ENCODE peak calls at places on chromosomes 11 and 22, in six cellular contexts. B, T, K, F, X and N are unnamed samples.

GRCh38 chr22:49801391-49802060 is 26.1 kb downstream of the BRD1 start:
- DNase-seq in B (no peak), X (no peak), F (no peak), K (no peak), T (no peak), N (no peak)

GRCh38 chr11:44960200-44960845 is 9.6 kb upstream of the TP53I11 start:
- DNase-seq in X (no peak), F (no peak), K (no peak), T (no peak), B (peak), N (no peak)

GRCh38 chr22:50581950-50582561 is 593 bp downstream of the CHKB start:
- DNase-seq in B (peak), K (no peak), T (no peak), F (no peak), X (peak), N (no peak)

GRCh38 chr22:25368271-25368670 is 148.8 kb downstream of the CRYBB2 start:
- DNase-seq in T (no peak), K (no peak), F (peak), X (no peak), B (peak), N (no peak)

GRCh38 chr11:15926071-15926470 is 430.3 kb downstream of the SOX6 start:
- DNase-seq in T (no peak), X (no peak), B (peak), K (no peak), F (no peak), N (no peak)

GRCh38 chr22:37485006-37485713 is 1.0 kb downstream of the MFNG start:
- DNase-seq in T (no peak), B (no peak), F (no peak), K (no peak), X (peak), N (no peak)

GRCh38 chr22:20904008-20904979 is 12.9 kb upstream of the CRKL start:
- DNase-seq in K (no peak), X (no peak), T (no peak), F (peak), B (peak), N (no peak)

GRCh38 chr11:27663294-27663693 is 37.0 kb downstream of the BDNF start:
- DNase-seq in T (no peak), X (no peak), F (no peak), K (no peak), B (peak), N (no peak)

GRCh38 chr11:13775471-13775870 is 107.0 kb downstream of the FAR1 start:
- DNase-seq in B (no peak), T (no peak), K (no peak), X (no peak), F (peak), N (no peak)

GRCh38 chr11:46295312-46295995 is 18.0 kb downstream of the CREB3L1 start:
- DNase-seq in T (peak), F (peak), X (peak), K (peak), B (peak), N (peak)

GRCh38 chr11:47412152-47412746 is 3.9 kb downstream of the SLC39A13 start:
- DNase-seq in F (peak), X (peak), T (peak), B (peak), K (peak), N (peak)

GRCh38 chr11:33454264-33454663 is 197.1 kb downstream of the HIPK3 start:
- DNase-seq in X (no peak), K (no peak), F (no peak), B (no peak), T (peak), N (no peak)

GRCh38 chr22:44550666-44551491 is 52.8 kb upstream of the RTL6 start:
- DNase-seq in T (no peak), X (no peak), F (peak), B (peak), K (no peak), N (no peak)

GRCh38 chr11:57801185-57801490 is 39.5 kb downstream of the CTNND1 start:
- DNase-seq in X (peak), F (no peak), B (no peak), T (no peak), K (no peak), N (no peak)

GRCh38 chr22:35610741-35611140 is 6.4 kb downstream of the MB start:
- DNase-seq in T (no peak), K (no peak), B (no peak), F (no peak), X (no peak), N (no peak)

GRCh38 chr11:86740628-86741488 is 59.5 kb upstream of the PRSS23 start:
- DNase-seq in X (no peak), B (peak), K (peak), F (peak), T (no peak), N (peak)

GRCh38 chr11:23542816-23543215 is 682.5 kb upstream of the CCDC179 start:
- DNase-seq in X (no peak), K (no peak), B (no peak), T (no peak), F (no peak), N (no peak)

GRCh38 chr11:121112498-121113455 is 11.7 kb downstream of the TECTA start:
- DNase-seq in K (peak), T (peak), X (peak), B (peak), F (peak), N (peak)

GRCh38 chr22:40414306-40414705 is 43.9 kb downstream of the SGSM3 start:
- DNase-seq in F (no peak), B (peak), X (peak), T (no peak), K (no peak), N (no peak)

GRCh38 chr11:75349540-75350116 is 1.8 kb downstream of the ARRB1 start:
- DNase-seq in K (peak), T (no peak), F (no peak), X (no peak), B (no peak), N (no peak)

GRCh38 chr11:43952020-43952400 is 9.6 kb downstream of the C11orf96 start:
- DNase-seq in K (no peak), T (no peak), F (no peak), B (no peak), X (no peak), N (no peak)

GRCh38 chr11:125846188-125846587 is 13.1 kb downstream of the PATE4 start:
- DNase-seq in T (no peak), B (no peak), K (no peak), F (no peak), X (no peak), N (no peak)

GRCh38 chr11:77187776-77188175 is 59.7 kb downstream of the MYO7A start:
- DNase-seq in K (no peak), F (no peak), X (no peak), B (no peak), T (no peak), N (no peak)

GRCh38 chr22:48212727-48213126 is 1450.3 kb downstream of the TBC1D22A start:
- DNase-seq in B (no peak), F (no peak), X (no peak), K (no peak), T (no peak), N (no peak)

GRCh38 chr11:82790723-82791487 is 57.2 kb upstream of the FAM181B start:
- DNase-seq in B (no peak), X (peak), F (peak), T (peak), K (no peak), N (no peak)

GRCh38 chr11:16028406-16028805 is 327.9 kb downstream of the SOX6 start:
- DNase-seq in F (no peak), B (no peak), X (no peak), K (no peak), T (no peak), N (no peak)

GRCh38 chr11:71566081-71566620 is 788 bp downstream of the KRTAP5-10 start:
- DNase-seq in T (no peak), X (no peak), F (no peak), K (no peak), B (no peak), N (no peak)
- TF ChIP-seq EZH2phosphoT487 in T (no peak), X (no peak), F (no peak), K (no peak), B (no peak), N (no peak)

DNA sequence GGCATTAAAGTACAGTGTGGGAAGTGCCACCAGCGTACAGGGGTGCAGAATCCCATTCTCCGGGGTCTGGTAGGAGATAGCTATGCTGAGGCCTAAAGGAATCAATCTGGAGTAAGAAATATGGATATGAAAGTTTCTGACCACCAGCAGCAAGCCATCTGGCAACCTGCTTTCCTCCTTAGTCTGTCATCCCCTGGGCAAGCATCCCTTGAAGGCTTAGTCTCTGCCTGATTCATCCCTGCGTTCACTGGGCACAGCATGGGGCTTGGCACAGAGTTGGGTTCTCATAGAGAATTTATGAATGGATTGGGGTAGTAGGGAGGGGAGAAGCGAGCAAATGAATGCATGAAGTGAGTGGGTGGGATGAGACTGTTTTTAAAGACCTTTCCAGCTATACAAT is 85.8 kb upstream of the NARS2 start:
- DNase-seq in X (no peak), T (no peak), F (no peak), B (peak), K (no peak), N (no peak)
- TF ChIP-seq EZH2phosphoT487 in X (no peak), T (no peak), F (no peak), B (no peak), K (no peak), N (no peak)

DNA sequence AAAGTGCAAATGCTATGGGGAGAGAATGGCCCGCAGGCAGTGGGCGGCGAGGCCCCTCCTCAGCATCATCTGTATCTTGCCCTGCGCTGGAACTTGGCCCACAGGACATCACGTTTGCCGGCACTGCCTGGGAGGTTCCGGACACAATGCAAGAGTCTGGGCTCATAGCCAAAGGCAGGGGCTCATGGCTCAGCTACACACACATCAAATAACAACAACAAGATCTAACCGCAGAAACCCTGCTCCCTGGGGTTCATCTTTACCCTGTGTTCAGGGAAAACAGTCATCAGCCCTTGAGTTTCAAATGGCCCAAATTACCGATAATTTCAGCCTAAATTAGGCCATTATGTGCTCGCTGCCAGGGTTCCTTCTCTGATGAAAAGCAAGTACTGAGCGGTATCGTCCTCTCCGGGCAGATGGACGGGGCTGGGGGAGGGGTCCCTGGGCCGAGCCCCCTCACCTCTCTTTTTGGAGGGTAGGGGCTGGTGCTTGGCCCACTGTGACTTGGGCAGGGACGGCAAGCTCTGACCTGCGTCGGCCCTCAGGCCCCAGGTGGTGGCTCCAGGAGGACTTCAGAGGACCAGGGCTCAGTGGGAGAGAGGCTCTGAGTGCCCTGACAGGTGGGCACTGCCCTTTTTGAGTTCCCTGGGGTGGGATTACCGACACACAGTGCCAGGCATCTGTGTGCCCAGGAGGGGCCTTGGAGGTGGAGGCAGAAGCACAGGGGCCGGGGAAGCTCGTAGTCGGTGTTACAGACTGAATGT is 25.0 kb upstream of the GAL start:
- DNase-seq in X (no peak), K (no peak), B (peak), F (peak), T (peak), N (no peak)
- TF ChIP-seq EZH2phosphoT487 in X (no peak), K (no peak), B (no peak), F (no peak), T (no peak), N (no peak)

DNA sequence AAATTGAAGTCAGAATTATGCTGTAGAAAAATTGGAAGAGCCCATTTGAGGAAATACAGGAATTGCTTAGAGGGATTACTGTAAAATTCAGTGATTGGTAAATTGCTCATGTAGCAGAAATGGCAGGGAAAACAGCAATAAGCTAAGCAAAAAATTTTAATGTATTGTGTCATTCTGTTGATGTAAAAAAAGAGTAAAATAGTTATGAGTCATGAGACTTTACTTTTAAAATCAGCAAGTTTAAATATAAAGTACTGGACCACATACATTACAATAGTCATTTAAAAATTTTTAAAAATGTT is 10.4 kb downstream of the PDHX start:
- DNase-seq in F (no peak), K (no peak), B (peak), X (no peak), T (no peak), N (no peak)
- TF ChIP-seq EZH2phosphoT487 in F (no peak), K (no peak), B (no peak), X (no peak), T (no peak), N (no peak)

GRCh38 chr11:20443596-20443995 is 56.1 kb downstream of the PRMT3 start:
- DNase-seq in X (peak), B (peak), F (peak), K (peak), T (peak), N (peak)
- TF ChIP-seq EZH2phosphoT487 in X (no peak), B (no peak), F (no peak), K (no peak), T (no peak), N (no peak)

DNA sequence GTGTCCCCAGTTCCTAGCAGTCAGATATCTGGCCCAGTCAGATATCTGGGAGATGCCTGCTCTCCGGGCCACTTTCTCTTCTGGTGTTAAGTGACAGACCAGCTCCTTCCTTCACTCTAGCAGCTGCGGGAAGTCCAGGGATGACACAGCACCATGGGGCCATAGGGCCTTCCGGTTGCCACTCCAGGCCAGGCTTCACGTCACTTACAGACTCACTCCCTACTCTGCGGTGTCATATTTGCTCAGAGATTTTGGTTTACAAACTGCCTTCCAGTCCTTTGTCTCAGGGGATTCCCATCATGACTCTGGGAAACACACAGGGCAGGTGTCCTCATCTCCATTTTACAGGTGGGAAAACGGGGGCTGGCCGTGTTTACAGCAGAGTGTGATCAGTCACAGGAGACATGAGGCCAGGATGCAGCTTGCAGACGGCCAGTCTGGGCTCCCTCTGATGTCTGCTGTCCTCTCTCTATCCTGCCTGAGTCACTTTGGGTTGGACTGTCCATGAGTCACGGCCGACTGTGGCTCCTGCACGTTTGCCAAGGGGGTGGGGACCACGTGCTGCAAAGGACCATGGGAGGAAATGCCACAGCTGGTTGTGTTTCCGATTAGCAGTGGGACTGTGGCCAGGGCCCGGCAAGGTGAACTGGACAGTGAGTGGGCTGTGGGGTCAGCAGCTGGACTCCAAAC is 8.2 kb upstream of the TBC1D22A start:
- DNase-seq in F (peak), K (no peak), X (no peak), T (peak), B (peak), N (no peak)
- TF ChIP-seq EZH2phosphoT487 in F (no peak), K (no peak), X (no peak), T (no peak), B (no peak), N (no peak)

DNA sequence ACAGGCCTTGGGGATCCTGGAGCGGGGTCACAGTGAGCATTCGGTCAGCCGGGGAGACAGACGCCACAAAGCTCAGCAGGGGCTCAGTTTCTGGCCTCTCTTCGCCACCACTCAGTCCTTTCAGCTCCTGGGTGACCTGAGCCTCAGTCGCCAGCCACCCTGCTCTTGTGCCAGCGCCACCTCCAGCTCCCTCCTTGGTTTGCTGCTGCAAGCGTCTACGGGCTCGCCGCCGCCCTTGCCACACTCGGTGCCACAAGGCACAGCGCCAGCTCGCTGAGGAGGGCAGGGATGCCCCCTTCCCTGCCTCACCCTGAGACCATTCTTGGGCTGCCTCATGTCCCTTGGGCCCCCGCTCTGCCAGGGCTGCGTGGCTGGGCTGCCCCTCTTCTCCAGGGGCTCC is 1.5 kb upstream of the EEF1G start:
- DNase-seq in X (no peak), K (no peak), T (no peak), F (no peak), B (peak), N (no peak)
- TF ChIP-seq EZH2phosphoT487 in X (no peak), K (no peak), T (no peak), F (no peak), B (no peak), N (no peak)

GRCh38 chr11:14881794-14882193 is 10.2 kb downstream of the CYP2R1 start:
- DNase-seq in B (no peak), X (no peak), F (no peak), T (no peak), K (no peak), N (no peak)
- TF ChIP-seq EZH2phosphoT487 in B (no peak), X (no peak), F (no peak), T (no peak), K (no peak), N (no peak)

DNA sequence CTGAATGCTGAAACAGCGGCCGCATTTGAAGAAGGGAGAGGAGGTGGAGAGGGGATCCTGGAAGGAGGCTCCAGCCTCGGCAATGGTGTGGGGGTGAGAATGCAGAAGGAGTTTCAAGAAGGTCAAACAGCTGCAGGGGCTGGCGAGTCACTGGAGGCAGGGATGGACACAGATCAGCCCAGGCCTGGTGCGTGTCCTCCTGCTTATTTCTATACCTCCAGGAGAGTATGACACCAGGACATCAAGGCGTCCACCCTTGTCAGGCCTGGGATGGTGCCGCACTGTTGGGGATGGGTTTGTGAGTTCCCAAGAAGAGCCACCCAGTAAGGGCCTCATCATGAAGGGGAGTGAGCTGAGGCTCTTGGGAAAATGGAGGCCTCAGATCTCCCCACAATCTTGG is 23.1 kb downstream of the IGLL1 start:
- DNase-seq in B (no peak), T (no peak), K (no peak), F (no peak), X (no peak), N (no peak)
- TF ChIP-seq EZH2phosphoT487 in B (no peak), T (no peak), K (no peak), F (no peak), X (no peak), N (no peak)

DNA sequence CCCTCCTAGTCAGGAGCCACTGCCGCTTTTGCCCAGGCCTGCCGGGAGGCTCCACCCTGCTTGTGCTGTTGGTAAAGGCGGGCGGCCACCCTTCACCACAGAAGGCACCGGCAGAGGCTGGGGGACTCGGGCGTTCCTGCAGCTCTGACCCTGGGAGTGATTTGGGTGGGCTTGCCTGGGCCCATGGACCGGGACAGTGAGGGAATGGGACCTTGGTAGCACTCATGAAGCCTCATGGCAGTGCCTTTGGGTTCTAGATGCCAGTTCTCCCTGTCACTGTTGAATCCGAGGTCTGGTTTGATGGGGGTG is 4.4 kb downstream of the TPCN2 start:
- DNase-seq in F (no peak), T (no peak), K (no peak), B (no peak), X (no peak), N (no peak)
- TF ChIP-seq EZH2phosphoT487 in F (no peak), T (no peak), K (no peak), B (no peak), X (no peak), N (no peak)